ENCODE peak calls at places on chromosomes 1 and 21, in seven cellular contexts. M is GM06990, H is HFF-Myc, K is GM12865, O is neural progenitor cell, Z is A549, L is HFFc6. D is an unnamed sample.

GRCh38 chr1:45857101-45857700 is 53.8 kb downstream of the MAST2 start:
- DNase-seq in M (no peak), H (no peak), K (no peak), O (no peak), Z (no peak), L (no peak), D (no peak)

GRCh38 chr1:45299981-45300668 is 26.6 kb upstream of the HPDL start:
- DNase-seq in M (no peak), H (peak), K (peak), O (peak), Z (peak), L (peak), D (no peak)

GRCh38 chr1:182430263-182431068 is 19.5 kb upstream of the RGSL1 start:
- DNase-seq in M (peak), H (no peak), K (peak), O (no peak), Z (no peak), L (no peak), D (no peak)

GRCh38 chr21:45089964-45090363 is 15.6 kb downstream of the ADARB1 start:
- DNase-seq in M (no peak), H (no peak), K (no peak), O (no peak), Z (no peak), L (no peak), D (no peak)

GRCh38 chr1:46806196-46807020 is 7.6 kb downstream of the CYP4B1 start:
- DNase-seq in M (no peak), H (no peak), K (no peak), O (no peak), Z (no peak), L (no peak), D (no peak)

GRCh38 chr1:235714205-235714897 is 64.8 kb upstream of the GNG4 start:
- DNase-seq in M (no peak), H (no peak), K (no peak), O (no peak), Z (no peak), L (no peak), D (no peak)

GRCh38 chr1:116556289-116557006 is 14.4 kb downstream of the CD58 start:
- DNase-seq in M (peak), H (no peak), K (peak), O (no peak), Z (peak), L (peak), D (no peak)

GRCh38 chr1:209257454-209257853 is 326.1 kb upstream of the CAMK1G start:
- DNase-seq in M (no peak), H (no peak), K (no peak), O (no peak), Z (no peak), L (no peak), D (no peak)

GRCh38 chr1:34549199-34549598 is 205.6 kb upstream of the GJB5 start:
- DNase-seq in M (no peak), H (no peak), K (peak), O (peak), Z (peak), L (no peak), D (no peak)

GRCh38 chr1:37875833-37876232 is 16.4 kb upstream of the MTF1 start:
- DNase-seq in M (no peak), H (no peak), K (no peak), O (no peak), Z (peak), L (peak), D (no peak)
- TF ChIP-seq CTCF in M (peak), H (no peak), K (no peak), O (peak), Z (no peak), L (peak), D (no peak)

DNA sequence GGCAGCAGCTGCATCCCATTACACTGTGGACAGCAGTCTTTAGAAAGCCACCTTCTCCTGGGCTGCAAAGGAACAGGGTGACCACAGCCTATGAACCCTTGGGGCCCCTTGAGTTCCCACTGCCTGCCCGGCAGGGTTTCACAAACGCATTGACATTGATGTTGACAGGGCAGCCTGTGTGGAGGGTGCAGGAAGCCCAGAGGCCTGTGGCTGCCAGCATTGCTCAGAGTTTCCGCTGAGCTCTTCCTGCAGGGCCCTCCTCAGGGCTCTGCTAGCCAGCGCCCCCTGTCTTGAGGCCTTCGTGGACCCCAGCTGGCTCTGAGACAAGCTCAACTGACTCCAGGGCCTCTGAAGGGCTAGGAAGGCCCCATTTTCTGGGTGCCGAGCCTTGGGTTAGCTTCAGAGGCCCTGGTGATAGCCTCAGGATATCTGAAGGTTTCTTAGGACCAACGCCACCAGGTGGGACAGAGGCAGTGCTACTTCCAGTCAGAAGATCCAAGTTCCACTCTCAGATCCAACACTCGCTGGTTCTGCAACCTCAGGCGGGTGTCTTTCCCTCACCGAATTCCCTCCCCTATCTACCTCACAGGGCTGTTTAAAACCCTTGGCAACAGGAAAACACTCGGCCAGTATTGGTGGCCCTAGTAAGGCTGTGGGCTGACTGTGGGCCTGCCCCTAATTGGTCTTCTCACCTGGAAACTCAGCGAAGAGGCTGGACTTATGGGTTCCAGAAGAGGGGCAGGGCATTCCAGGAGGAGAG is 27.2 kb upstream of the EPS8L3 start:
- DNase-seq in M (peak), H (no peak), K (peak), O (peak), Z (peak), L (no peak), D (peak)
- TF ChIP-seq CTCF in M (peak), H (peak), K (peak), O (peak), Z (no peak), L (peak), D (peak)

GRCh38 chr1:21510885-21511578 is 1.8 kb downstream of the ALPL start:
- DNase-seq in M (no peak), H (no peak), K (no peak), O (no peak), Z (peak), L (no peak), D (no peak)
- TF ChIP-seq CTCF in M (peak), H (no peak), K (no peak), O (peak), Z (no peak), L (peak), D (no peak)

DNA sequence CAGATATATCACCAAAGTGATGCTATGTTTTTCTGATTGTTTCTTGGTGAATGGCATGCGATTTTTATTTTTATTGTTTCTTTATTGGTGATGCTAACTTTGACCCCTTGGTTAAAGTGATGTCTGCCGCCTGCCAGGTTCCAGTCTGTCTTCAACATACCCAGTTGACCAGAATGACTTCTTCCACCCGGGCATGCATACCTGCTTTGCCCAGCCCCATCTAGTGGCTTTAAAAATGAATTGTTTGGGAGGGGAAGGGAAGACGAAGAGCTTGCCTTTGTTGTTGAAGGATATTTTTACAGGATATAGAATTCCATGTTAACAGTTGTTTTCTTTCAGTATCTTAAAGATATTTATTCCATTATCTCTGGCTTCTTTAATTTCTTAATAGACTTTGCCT is 65.1 kb downstream of the ATG4C start:
- DNase-seq in M (no peak), H (no peak), K (no peak), O (peak), Z (peak), L (no peak), D (no peak)
- TF ChIP-seq CTCF in M (no peak), H (peak), K (no peak), O (peak), Z (no peak), L (peak), D (peak)

GRCh38 chr21:31731112-31731801 is 661 bp downstream of the SCAF4 start:
- DNase-seq in M (no peak), H (no peak), K (peak), O (peak), Z (no peak), L (no peak), D (peak)
- TF ChIP-seq CTCF in M (peak), H (peak), K (peak), O (peak), Z (no peak), L (peak), D (peak)

GRCh38 chr21:17796037-17796403 is 23.1 kb downstream of the C21orf91 start:
- DNase-seq in M (no peak), H (no peak), K (no peak), O (no peak), Z (no peak), L (no peak), D (no peak)

GRCh38 chr21:17794631-17795030 is 24.5 kb downstream of the C21orf91 start:
- DNase-seq in M (no peak), H (no peak), K (no peak), O (no peak), Z (no peak), L (no peak), D (no peak)

GRCh38 chr21:17795084-17796036 is 23.8 kb downstream of the C21orf91 start:
- DNase-seq in M (no peak), H (no peak), K (no peak), O (no peak), Z (no peak), L (no peak), D (no peak)

GRCh38 chr21:17797967-17798366 is 21.2 kb downstream of the C21orf91 start:
- DNase-seq in M (no peak), H (no peak), K (no peak), O (no peak), Z (no peak), L (no peak), D (no peak)

GRCh38 chr21:17796503-17796902 is 22.7 kb downstream of the C21orf91 start:
- DNase-seq in M (no peak), H (no peak), K (no peak), O (no peak), Z (no peak), L (no peak), D (no peak)
- TF ChIP-seq CTCF in M (no peak), H (no peak), K (no peak), O (no peak), Z (no peak), L (no peak), D (no peak)